ENCODE peak calls at places on chromosomes 3 and 15, in five cellular contexts. One of them, this sample, is unnamed.

GRCh38 chr3:126488205-126488604 is 12.5 kb upstream of the ZXDC start:
- DNase-seq in H1: no peak
- DNase-seq in HepG2: no peak
- DNase-seq in endothelial cell of umbilical vein: no peak
- DNase-seq in K562: no peak
- DNase-seq in this sample: no peak

GRCh38 chr3:36380171-36381031 is at the start of gene STAC:
- DNase-seq in H1: peak; percentile 80
- DNase-seq in endothelial cell of umbilical vein: no peak
- DNase-seq in K562: no peak
- DNase-seq in HepG2: no peak
- DNase-seq in this sample: peak; percentile 29

GRCh38 chr3:125479091-125479490 is 40.9 kb downstream of the SNX4 start:
- DNase-seq in K562: no peak
- DNase-seq in endothelial cell of umbilical vein: no peak
- DNase-seq in HepG2: no peak
- DNase-seq in H1: no peak
- DNase-seq in this sample: no peak

GRCh38 chr15:99474041-99474906 is 91.5 kb upstream of the MEF2A start:
- DNase-seq in H1: no peak
- DNase-seq in HepG2: no peak
- DNase-seq in endothelial cell of umbilical vein: no peak
- DNase-seq in K562: no peak
- DNase-seq in this sample: no peak

GRCh38 chr15:74783072-74783807 is 1.4 kb downstream of the CSK start:
- DNase-seq in endothelial cell of umbilical vein: peak; percentile 38
- DNase-seq in K562: peak; percentile 52
- DNase-seq in HepG2: no peak
- DNase-seq in H1: no peak
- DNase-seq in this sample: no peak

GRCh38 chr3:21766002-21766401 is 15.0 kb upstream of the ZNF385D start:
- DNase-seq in H1: no peak
- DNase-seq in endothelial cell of umbilical vein: no peak
- DNase-seq in K562: no peak
- DNase-seq in HepG2: no peak
- DNase-seq in this sample: no peak

GRCh38 chr15:67172172-67172571 is 82.3 kb downstream of the AAGAB start:
- DNase-seq in K562: no peak
- DNase-seq in HepG2: no peak
- DNase-seq in endothelial cell of umbilical vein: no peak
- DNase-seq in H1: no peak
- DNase-seq in this sample: no peak

GRCh38 chr3:88117683-88118082 is 32.1 kb upstream of the C3orf38 start:
- DNase-seq in endothelial cell of umbilical vein: no peak
- DNase-seq in H1: no peak
- DNase-seq in HepG2: no peak
- DNase-seq in K562: no peak
- DNase-seq in this sample: no peak

GRCh38 chr15:51093865-51094605 is 671 bp downstream of the TNFAIP8L3 start:
- DNase-seq in HepG2: peak; percentile 40
- DNase-seq in H1: peak; percentile 64
- DNase-seq in endothelial cell of umbilical vein: peak; percentile 59
- DNase-seq in K562: no peak
- DNase-seq in this sample: no peak

GRCh38 chr3:33430571-33430970 is 9.6 kb downstream of the UBP1 start:
- DNase-seq in K562: no peak
- DNase-seq in endothelial cell of umbilical vein: no peak
- DNase-seq in H1: no peak
- DNase-seq in HepG2: no peak
- DNase-seq in this sample: no peak

GRCh38 chr15:78873796-78874761 is 1.4 kb downstream of the MORF4L1 start:
- DNase-seq in H1: no peak
- DNase-seq in endothelial cell of umbilical vein: no peak
- DNase-seq in HepG2: no peak
- DNase-seq in K562: no peak
- DNase-seq in this sample: no peak

GRCh38 chr3:46656778-46657556 is 36.5 kb downstream of the ALS2CL start:
- DNase-seq in K562: no peak
- DNase-seq in HepG2: no peak
- DNase-seq in endothelial cell of umbilical vein: no peak
- DNase-seq in H1: peak; percentile 41
- DNase-seq in this sample: no peak

GRCh38 chr3:112793311-112794081 is 53.2 kb downstream of the CD200R1L start:
- DNase-seq in K562: no peak
- DNase-seq in H1: no peak
- DNase-seq in HepG2: no peak
- DNase-seq in endothelial cell of umbilical vein: no peak
- DNase-seq in this sample: no peak

GRCh38 chr3:179961081-179962078 is 75.4 kb downstream of the PEX5L start:
- DNase-seq in K562: no peak
- DNase-seq in endothelial cell of umbilical vein: no peak
- DNase-seq in HepG2: no peak
- DNase-seq in H1: no peak
- DNase-seq in this sample: no peak

GRCh38 chr3:115525726-115526125 is 97.6 kb upstream of the GAP43 start:
- DNase-seq in HepG2: no peak
- DNase-seq in endothelial cell of umbilical vein: no peak
- DNase-seq in H1: no peak
- DNase-seq in K562: no peak
- DNase-seq in this sample: no peak

GRCh38 chr15:40042791-40043320 is 3.9 kb upstream of the SRP14 start:
- DNase-seq in H1: no peak
- DNase-seq in endothelial cell of umbilical vein: no peak
- DNase-seq in K562: no peak
- DNase-seq in HepG2: no peak
- DNase-seq in this sample: no peak

GRCh38 chr15:83305696-83306291 is 21.3 kb upstream of the BNC1 start:
- DNase-seq in H1: no peak
- DNase-seq in K562: no peak
- DNase-seq in endothelial cell of umbilical vein: no peak
- DNase-seq in HepG2: peak; percentile 33
- DNase-seq in this sample: no peak

GRCh38 chr15:83308671-83309070 is 24.2 kb upstream of the BNC1 start:
- DNase-seq in HepG2: no peak
- DNase-seq in K562: no peak
- DNase-seq in H1: no peak
- DNase-seq in endothelial cell of umbilical vein: no peak
- DNase-seq in this sample: no peak

GRCh38 chr15:83300826-83301225 is 16.4 kb upstream of the BNC1 start:
- DNase-seq in endothelial cell of umbilical vein: no peak
- DNase-seq in K562: no peak
- DNase-seq in H1: no peak
- DNase-seq in HepG2: no peak
- DNase-seq in this sample: no peak

GRCh38 chr15:83306561-83306960 is 22.1 kb upstream of the BNC1 start:
- DNase-seq in endothelial cell of umbilical vein: no peak
- DNase-seq in H1: no peak
- DNase-seq in K562: no peak
- DNase-seq in HepG2: no peak
- DNase-seq in this sample: no peak

DNA sequence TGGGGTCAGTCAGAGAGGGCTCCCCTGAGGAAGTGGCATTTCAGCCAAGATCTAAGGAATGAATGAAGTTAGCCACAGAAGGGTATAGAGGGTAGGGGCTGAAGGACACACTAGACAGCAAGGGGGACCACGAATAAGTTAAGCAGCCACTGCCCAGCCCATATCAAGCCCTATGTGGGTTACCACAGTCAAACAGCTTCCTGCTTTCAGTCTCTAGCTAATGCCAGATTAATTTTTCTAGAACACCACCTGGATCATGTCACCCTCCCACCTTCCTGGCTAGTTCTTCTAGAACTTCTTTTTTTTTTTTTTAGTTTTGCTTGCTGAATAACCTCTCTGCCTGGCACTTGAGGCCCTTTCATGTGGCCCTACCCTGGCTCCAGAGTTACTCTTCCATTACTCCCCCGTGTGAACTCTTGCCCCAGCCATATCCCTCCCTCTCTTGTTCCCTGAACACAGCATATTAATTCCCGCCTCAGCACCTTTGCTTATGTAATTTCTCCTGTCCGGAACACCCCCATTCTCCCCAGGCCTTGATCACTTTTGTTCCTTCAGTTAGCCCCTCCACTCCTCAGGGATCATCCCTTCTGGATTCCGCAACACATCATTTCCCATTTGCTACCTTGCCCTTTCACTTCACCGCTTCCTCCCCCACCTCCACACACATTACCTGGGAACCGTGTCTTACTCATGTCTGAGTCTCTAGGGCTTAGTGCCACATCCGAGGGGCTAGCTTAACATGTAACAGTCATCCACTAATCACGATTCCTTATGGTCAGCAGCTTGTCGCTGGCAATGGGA is 20.6 kb upstream of the BNC1 start:
- DNase-seq in HepG2: no peak
- DNase-seq in H1: no peak
- DNase-seq in K562: no peak
- DNase-seq in endothelial cell of umbilical vein: no peak
- DNase-seq in this sample: no peak
- H3K4me2 ChIP-seq in HepG2: no peak overlapping the region
- H3K4me2 ChIP-seq in H1: peak overlapping the region; percentile 41
- H3K4me2 ChIP-seq in K562: no peak overlapping the region
- H3K4me2 ChIP-seq in endothelial cell of umbilical vein: no peak overlapping the region
- H3K4me2 ChIP-seq in this sample: peak overlapping the region; percentile 58

GRCh38 chr3:65946438-65946837 is 92.3 kb downstream of the MAGI1 start:
- DNase-seq in HepG2: no peak
- DNase-seq in H1: no peak
- DNase-seq in endothelial cell of umbilical vein: peak; percentile 56
- DNase-seq in K562: no peak
- DNase-seq in this sample: no peak
- TF ChIP-seq JUN in HepG2: no peak
- TF ChIP-seq JUN in H1: no peak
- TF ChIP-seq JUN in endothelial cell of umbilical vein: no peak
- TF ChIP-seq JUN in K562: no peak
- TF ChIP-seq JUN in this sample: no peak

GRCh38 chr3:94522488-94522887 is 459.6 kb downstream of the NSUN3 start:
- DNase-seq in HepG2: peak; percentile 19
- DNase-seq in endothelial cell of umbilical vein: no peak
- DNase-seq in H1: no peak
- DNase-seq in K562: no peak
- DNase-seq in this sample: no peak

GRCh38 chr3:94529821-94530220 is 467.0 kb downstream of the NSUN3 start:
- DNase-seq in HepG2: no peak
- DNase-seq in endothelial cell of umbilical vein: no peak
- DNase-seq in K562: no peak
- DNase-seq in H1: no peak
- DNase-seq in this sample: no peak

GRCh38 chr3:94520364-94520763 is 457.5 kb downstream of the NSUN3 start:
- DNase-seq in endothelial cell of umbilical vein: no peak
- DNase-seq in K562: no peak
- DNase-seq in H1: no peak
- DNase-seq in HepG2: no peak
- DNase-seq in this sample: no peak

GRCh38 chr3:94525039-94525438 is 462.2 kb downstream of the NSUN3 start:
- DNase-seq in H1: no peak
- DNase-seq in HepG2: peak; percentile 60
- DNase-seq in K562: no peak
- DNase-seq in endothelial cell of umbilical vein: no peak
- DNase-seq in this sample: no peak

DNA sequence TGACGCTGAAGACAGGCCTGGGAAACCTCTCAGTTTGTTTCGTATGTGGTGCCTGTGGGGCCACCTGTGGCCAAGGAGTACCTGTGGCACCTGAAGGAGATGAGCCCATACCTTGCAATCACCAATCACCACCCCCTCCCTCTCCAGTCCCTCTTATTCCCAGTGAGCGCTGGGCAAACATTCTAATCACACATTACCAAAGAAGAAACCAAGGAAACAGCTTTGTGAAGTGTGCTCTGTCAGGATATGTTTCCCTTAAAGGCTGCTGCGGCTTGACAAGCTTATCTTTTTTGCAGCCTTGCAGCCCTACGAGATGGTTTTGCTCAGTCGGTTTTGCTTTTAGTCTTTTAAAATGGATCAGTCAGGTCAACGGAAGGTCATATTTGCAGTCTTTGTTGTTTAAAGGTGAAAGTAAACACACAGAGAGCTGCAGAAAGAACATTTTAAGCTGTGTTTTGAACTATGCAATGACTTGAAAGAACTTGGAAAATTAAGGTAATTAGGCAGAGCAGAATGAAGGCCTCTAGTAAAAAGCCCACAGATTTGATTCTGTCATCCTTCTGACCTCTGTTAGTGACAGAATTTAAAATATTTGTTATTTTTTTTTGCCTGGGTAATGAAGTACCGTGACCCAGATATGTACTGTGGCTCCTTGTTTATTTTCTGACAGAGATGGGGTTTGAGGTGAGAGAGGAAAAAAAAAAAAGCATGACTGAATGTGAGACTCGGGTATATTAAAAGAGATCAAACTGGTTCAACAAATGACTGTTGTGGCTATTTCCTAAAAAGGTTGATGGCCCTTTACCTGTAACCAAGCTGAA is 461.5 kb downstream of the NSUN3 start:
- DNase-seq in HepG2: peak; percentile 70
- DNase-seq in endothelial cell of umbilical vein: no peak
- DNase-seq in H1: no peak
- DNase-seq in K562: no peak
- DNase-seq in this sample: no peak
- H3K4me2 ChIP-seq in HepG2: peak overlapping the region; percentile 59
- H3K4me2 ChIP-seq in endothelial cell of umbilical vein: no peak overlapping the region
- H3K4me2 ChIP-seq in H1: no peak overlapping the region
- H3K4me2 ChIP-seq in K562: no peak overlapping the region
- H3K4me2 ChIP-seq in this sample: peak overlapping the region; percentile 43

DNA sequence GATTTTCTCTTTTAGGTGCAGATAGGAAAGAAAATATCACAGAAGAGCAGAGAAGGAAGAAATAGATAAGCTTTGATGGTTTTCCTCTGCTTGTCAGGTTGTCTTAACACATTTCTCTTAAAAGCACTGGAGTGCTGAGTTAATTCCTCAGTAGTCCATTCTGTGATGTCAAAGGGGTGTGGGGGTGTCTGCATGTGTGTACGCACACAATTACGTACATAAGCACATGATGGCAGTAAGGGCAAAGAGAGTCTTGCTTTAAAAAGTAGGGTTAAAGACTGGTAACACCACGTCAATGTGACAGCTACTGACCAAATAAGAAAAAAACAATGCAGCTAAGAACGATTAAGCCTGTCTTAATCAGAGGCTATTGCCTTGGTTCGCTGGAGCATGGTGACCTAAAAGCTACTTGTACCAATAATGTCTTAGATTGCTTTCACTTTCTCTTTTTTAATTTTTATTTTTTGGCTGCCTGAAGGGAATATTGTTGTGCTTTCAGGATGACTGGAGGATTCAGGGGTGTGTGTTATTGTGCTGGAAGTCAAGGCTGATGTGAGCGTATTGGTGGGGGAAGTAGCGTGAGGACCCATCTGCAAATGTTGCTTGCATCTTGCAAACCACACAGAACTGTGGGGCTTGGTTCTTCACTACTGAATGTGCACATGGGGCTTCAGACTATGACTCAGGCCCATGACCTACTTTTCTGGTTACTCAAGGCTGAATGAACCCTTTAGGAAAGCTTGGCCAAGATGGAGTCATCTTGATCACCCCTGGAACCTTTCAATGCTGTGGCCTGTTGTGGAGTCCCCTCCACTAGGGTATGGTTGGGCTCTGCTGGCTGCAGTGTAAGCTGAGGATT is 417.8 kb upstream of the TPM1 start:
- DNase-seq in HepG2: no peak
- DNase-seq in K562: no peak
- DNase-seq in H1: no peak
- DNase-seq in endothelial cell of umbilical vein: no peak
- DNase-seq in this sample: no peak
- TF ChIP-seq JUN in HepG2: no peak
- TF ChIP-seq JUN in K562: no peak
- TF ChIP-seq JUN in H1: no peak
- TF ChIP-seq JUN in endothelial cell of umbilical vein: no peak
- TF ChIP-seq JUN in this sample: no peak